ENCODE peak calls at places on chromosomes 7 and 10, in eight cellular contexts. One of them, this sample, is unnamed.
A peak's percentile ranks its signal among the peaks of the same experiment; 100 is the strongest.

GRCh38 chr7:129748710-129749109 is 137.2 kb downstream of the NRF1 start:
- DNase-seq in NB4: peak; percentile 33
- DNase-seq in Peyer's patch: no peak
- DNase-seq in cardiac fibroblast: peak; percentile 42
- DNase-seq in ascending aorta: no peak
- DNase-seq in left ventricle myocardium inferior: no peak
- DNase-seq in AG04449: no peak
- DNase-seq in HFF-Myc: no peak
- DNase-seq in this sample: peak; percentile 9

GRCh38 chr7:130160455-130160854 is 44.8 kb downstream of the TMEM209 start:
- DNase-seq in AG04449: no peak
- DNase-seq in HFF-Myc: no peak
- DNase-seq in cardiac fibroblast: no peak
- DNase-seq in left ventricle myocardium inferior: no peak
- DNase-seq in NB4: no peak
- DNase-seq in Peyer's patch: no peak
- DNase-seq in ascending aorta: no peak
- DNase-seq in this sample: no peak

GRCh38 chr7:87100326-87100725 is 40.9 kb upstream of the ELAPOR2 start:
- DNase-seq in NB4: no peak
- DNase-seq in ascending aorta: no peak
- DNase-seq in cardiac fibroblast: no peak
- DNase-seq in HFF-Myc: no peak
- DNase-seq in AG04449: no peak
- DNase-seq in Peyer's patch: no peak
- DNase-seq in left ventricle myocardium inferior: no peak
- DNase-seq in this sample: peak; percentile 9

GRCh38 chr7:101669307-101669706 is 40.2 kb upstream of the MYL10 start:
- DNase-seq in NB4: no peak
- DNase-seq in ascending aorta: no peak
- DNase-seq in left ventricle myocardium inferior: no peak
- DNase-seq in Peyer's patch: no peak
- DNase-seq in HFF-Myc: no peak
- DNase-seq in AG04449: no peak
- DNase-seq in cardiac fibroblast: peak; percentile 18
- DNase-seq in this sample: no peak

GRCh38 chr10:15262036-15262713 is 93.7 kb upstream of the NMT2 start:
- DNase-seq in NB4: no peak
- DNase-seq in ascending aorta: no peak
- DNase-seq in cardiac fibroblast: peak; percentile 52
- DNase-seq in left ventricle myocardium inferior: no peak
- DNase-seq in AG04449: no peak
- DNase-seq in HFF-Myc: no peak
- DNase-seq in Peyer's patch: no peak
- DNase-seq in this sample: peak; percentile 64

GRCh38 chr10:123704076-123704475 is 37.9 kb downstream of the GPR26 start:
- DNase-seq in cardiac fibroblast: no peak
- DNase-seq in AG04449: no peak
- DNase-seq in HFF-Myc: no peak
- DNase-seq in NB4: no peak
- DNase-seq in left ventricle myocardium inferior: no peak
- DNase-seq in Peyer's patch: no peak
- DNase-seq in ascending aorta: no peak
- DNase-seq in this sample: no peak

GRCh38 chr10:119872610-119872859 is at the start of gene MCMBP:
- DNase-seq in left ventricle myocardium inferior: no peak
- DNase-seq in HFF-Myc: no peak
- DNase-seq in AG04449: no peak
- DNase-seq in cardiac fibroblast: no peak
- DNase-seq in ascending aorta: no peak
- DNase-seq in Peyer's patch: no peak
- DNase-seq in NB4: no peak
- DNase-seq in this sample: no peak

GRCh38 chr10:3784510-3785250 is at the start of gene KLF6:
- DNase-seq in ascending aorta: no peak
- DNase-seq in AG04449: no peak
- DNase-seq in NB4: no peak
- DNase-seq in HFF-Myc: no peak
- DNase-seq in Peyer's patch: peak; percentile 72
- DNase-seq in left ventricle myocardium inferior: peak; percentile 63
- DNase-seq in cardiac fibroblast: peak; percentile 42
- DNase-seq in this sample: peak; percentile 58

GRCh38 chr7:148662646-148663045 is 36.1 kb upstream of the CUL1 start:
- DNase-seq in NB4: no peak
- DNase-seq in ascending aorta: no peak
- DNase-seq in left ventricle myocardium inferior: no peak
- DNase-seq in cardiac fibroblast: no peak
- DNase-seq in Peyer's patch: no peak
- DNase-seq in HFF-Myc: no peak
- DNase-seq in AG04449: no peak
- DNase-seq in this sample: no peak

GRCh38 chr10:76393875-76394706 is 962.7 kb downstream of the LRMDA start:
- DNase-seq in ascending aorta: no peak
- DNase-seq in HFF-Myc: no peak
- DNase-seq in left ventricle myocardium inferior: no peak
- DNase-seq in NB4: no peak
- DNase-seq in Peyer's patch: no peak
- DNase-seq in AG04449: no peak
- DNase-seq in cardiac fibroblast: peak; percentile 59
- DNase-seq in this sample: no peak

GRCh38 chr7:126700807-126701604 is 551.7 kb downstream of the GRM8 start:
- DNase-seq in ascending aorta: peak; percentile 12
- DNase-seq in AG04449: peak; percentile 85
- DNase-seq in HFF-Myc: peak; percentile 90
- DNase-seq in NB4: peak; percentile 97
- DNase-seq in Peyer's patch: peak; percentile 60
- DNase-seq in left ventricle myocardium inferior: no peak
- DNase-seq in cardiac fibroblast: peak; percentile 96
- DNase-seq in this sample: peak; percentile 88

GRCh38 chr7:514242-514641 is 5.4 kb downstream of the PDGFA start:
- DNase-seq in AG04449: no peak
- DNase-seq in cardiac fibroblast: no peak
- DNase-seq in NB4: no peak
- DNase-seq in HFF-Myc: no peak
- DNase-seq in left ventricle myocardium inferior: no peak
- DNase-seq in ascending aorta: no peak
- DNase-seq in Peyer's patch: no peak
- DNase-seq in this sample: no peak

GRCh38 chr10:60998932-60999331 is 54.9 kb upstream of the RHOBTB1 start:
- DNase-seq in cardiac fibroblast: no peak
- DNase-seq in AG04449: no peak
- DNase-seq in Peyer's patch: no peak
- DNase-seq in NB4: no peak
- DNase-seq in ascending aorta: no peak
- DNase-seq in HFF-Myc: no peak
- DNase-seq in left ventricle myocardium inferior: no peak
- DNase-seq in this sample: no peak

GRCh38 chr7:66236713-66237303 is 31.7 kb downstream of the TPST1 start:
- DNase-seq in cardiac fibroblast: no peak
- DNase-seq in Peyer's patch: no peak
- DNase-seq in ascending aorta: no peak
- DNase-seq in AG04449: no peak
- DNase-seq in left ventricle myocardium inferior: no peak
- DNase-seq in NB4: no peak
- DNase-seq in HFF-Myc: no peak
- DNase-seq in this sample: no peak

GRCh38 chr7:153440781-153441180 is 611.4 kb upstream of the DPP6 start:
- DNase-seq in AG04449: no peak
- DNase-seq in cardiac fibroblast: no peak
- DNase-seq in HFF-Myc: no peak
- DNase-seq in NB4: no peak
- DNase-seq in Peyer's patch: no peak
- DNase-seq in ascending aorta: no peak
- DNase-seq in left ventricle myocardium inferior: no peak
- DNase-seq in this sample: no peak
- H3K4me3 ChIP-seq in AG04449: no peak overlapping the region
- H3K4me3 ChIP-seq in cardiac fibroblast: no peak overlapping the region
- H3K4me3 ChIP-seq in HFF-Myc: no peak overlapping the region
- H3K4me3 ChIP-seq in NB4: no peak overlapping the region
- H3K4me3 ChIP-seq in Peyer's patch: no peak overlapping the region
- H3K4me3 ChIP-seq in ascending aorta: no peak overlapping the region
- H3K4me3 ChIP-seq in left ventricle myocardium inferior: no peak overlapping the region
- H3K4me3 ChIP-seq in this sample: no peak overlapping the region

GRCh38 chr10:13417459-13418126 is 69.5 kb upstream of the SEPHS1 start:
- DNase-seq in AG04449: no peak
- DNase-seq in cardiac fibroblast: no peak
- DNase-seq in HFF-Myc: no peak
- DNase-seq in ascending aorta: no peak
- DNase-seq in NB4: no peak
- DNase-seq in left ventricle myocardium inferior: no peak
- DNase-seq in Peyer's patch: no peak
- DNase-seq in this sample: no peak

GRCh38 chr10:13414137-13414536 is 66.0 kb upstream of the SEPHS1 start:
- DNase-seq in cardiac fibroblast: no peak
- DNase-seq in left ventricle myocardium inferior: no peak
- DNase-seq in NB4: no peak
- DNase-seq in ascending aorta: no peak
- DNase-seq in Peyer's patch: no peak
- DNase-seq in AG04449: no peak
- DNase-seq in HFF-Myc: no peak
- DNase-seq in this sample: no peak

GRCh38 chr10:13416760-13417159 is 68.7 kb upstream of the SEPHS1 start:
- DNase-seq in left ventricle myocardium inferior: no peak
- DNase-seq in cardiac fibroblast: no peak
- DNase-seq in HFF-Myc: no peak
- DNase-seq in NB4: no peak
- DNase-seq in Peyer's patch: no peak
- DNase-seq in ascending aorta: no peak
- DNase-seq in AG04449: no peak
- DNase-seq in this sample: no peak

GRCh38 chr10:13412894-13413293 is 64.8 kb upstream of the SEPHS1 start:
- DNase-seq in cardiac fibroblast: no peak
- DNase-seq in left ventricle myocardium inferior: no peak
- DNase-seq in ascending aorta: no peak
- DNase-seq in NB4: no peak
- DNase-seq in AG04449: no peak
- DNase-seq in HFF-Myc: no peak
- DNase-seq in Peyer's patch: no peak
- DNase-seq in this sample: no peak

DNA sequence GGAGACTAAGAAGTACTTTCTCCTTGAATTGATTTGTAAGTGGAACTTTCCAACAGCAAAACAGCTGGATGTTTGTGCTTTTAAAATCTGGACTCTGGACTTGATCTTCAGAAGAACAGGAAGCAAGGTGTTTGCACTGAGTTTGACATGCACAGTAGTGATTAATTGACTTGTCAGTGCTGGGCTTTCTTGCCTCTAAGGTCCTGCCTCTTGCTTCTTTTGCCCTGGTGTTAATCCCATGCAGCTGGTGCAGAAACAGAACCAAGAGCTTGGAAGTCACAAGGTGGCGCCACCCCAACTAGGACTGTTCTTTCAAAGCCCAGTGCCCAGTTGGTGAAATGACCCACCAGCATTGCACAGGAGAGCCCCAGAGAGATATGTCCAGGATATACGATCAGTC is 66.8 kb upstream of the SEPHS1 start:
- DNase-seq in left ventricle myocardium inferior: no peak
- DNase-seq in ascending aorta: no peak
- DNase-seq in Peyer's patch: peak; percentile 67
- DNase-seq in HFF-Myc: no peak
- DNase-seq in AG04449: no peak
- DNase-seq in NB4: peak; percentile 3
- DNase-seq in cardiac fibroblast: peak; percentile 31
- DNase-seq in this sample: no peak
- TF ChIP-seq CTCF in left ventricle myocardium inferior: no peak
- TF ChIP-seq CTCF in ascending aorta: no peak
- TF ChIP-seq CTCF in Peyer's patch: peak; percentile 49
- TF ChIP-seq CTCF in HFF-Myc: peak; percentile 45
- TF ChIP-seq CTCF in AG04449: peak; percentile 38
- TF ChIP-seq CTCF in NB4: no peak
- TF ChIP-seq CTCF in cardiac fibroblast: no peak
- TF ChIP-seq CTCF in this sample: peak; percentile 23

GRCh38 chr7:157738064-157738460 is 401.3 kb downstream of the DNAJB6 start:
- DNase-seq in cardiac fibroblast: no peak
- DNase-seq in NB4: no peak
- DNase-seq in Peyer's patch: no peak
- DNase-seq in ascending aorta: no peak
- DNase-seq in left ventricle myocardium inferior: no peak
- DNase-seq in HFF-Myc: no peak
- DNase-seq in AG04449: no peak
- DNase-seq in this sample: no peak
- H3K4me3 ChIP-seq in cardiac fibroblast: no peak overlapping the region
- H3K4me3 ChIP-seq in NB4: no peak overlapping the region
- H3K4me3 ChIP-seq in Peyer's patch: no peak overlapping the region
- H3K4me3 ChIP-seq in ascending aorta: no peak overlapping the region
- H3K4me3 ChIP-seq in left ventricle myocardium inferior: peak overlapping the region; percentile 33
- H3K4me3 ChIP-seq in HFF-Myc: no peak overlapping the region
- H3K4me3 ChIP-seq in AG04449: no peak overlapping the region
- H3K4me3 ChIP-seq in this sample: no peak overlapping the region

DNA sequence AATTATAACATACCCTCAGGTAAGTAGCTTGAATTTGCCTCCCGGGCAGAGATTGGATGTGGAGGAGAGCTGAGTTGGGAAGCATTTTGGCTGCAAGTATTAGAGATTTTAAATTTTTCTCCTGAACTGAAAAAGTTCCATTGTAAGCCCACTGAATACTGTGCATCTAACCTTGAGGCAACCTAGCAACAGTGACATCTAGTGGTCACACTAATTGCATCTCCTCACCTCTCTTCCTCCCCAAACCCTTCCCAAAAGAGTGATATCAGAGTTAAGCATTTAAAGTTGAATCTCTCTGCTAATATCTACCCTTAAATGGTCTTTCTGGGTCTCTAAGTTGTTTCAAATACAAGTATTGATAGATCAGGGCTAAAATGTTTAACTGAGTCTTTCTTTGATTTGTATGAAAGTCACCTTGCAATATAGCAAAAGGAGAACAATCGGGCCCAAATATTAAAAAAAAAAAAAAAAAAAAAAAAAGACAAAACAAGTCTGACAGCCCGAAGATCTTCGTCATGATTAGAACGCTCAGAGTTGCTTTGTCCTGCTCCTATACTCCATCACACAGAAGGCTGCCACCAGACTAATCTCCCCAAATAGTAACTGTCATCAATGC is 40.4 kb upstream of the DLX5 start:
- DNase-seq in ascending aorta: no peak
- DNase-seq in cardiac fibroblast: peak; percentile 69
- DNase-seq in AG04449: peak; percentile 3
- DNase-seq in Peyer's patch: peak; percentile 54
- DNase-seq in NB4: peak; percentile 70
- DNase-seq in HFF-Myc: peak; percentile 38
- DNase-seq in left ventricle myocardium inferior: no peak
- DNase-seq in this sample: peak; percentile 72
- TF ChIP-seq CTCF in ascending aorta: peak; percentile 9
- TF ChIP-seq CTCF in cardiac fibroblast: peak; percentile 68
- TF ChIP-seq CTCF in AG04449: peak; percentile 63
- TF ChIP-seq CTCF in Peyer's patch: peak; percentile 56
- TF ChIP-seq CTCF in NB4: peak; percentile 89
- TF ChIP-seq CTCF in HFF-Myc: peak; percentile 70
- TF ChIP-seq CTCF in left ventricle myocardium inferior: peak; percentile 80
- TF ChIP-seq CTCF in this sample: peak; percentile 78

GRCh38 chr7:45918556-45918955 is 2.5 kb downstream of the IGFBP3 start:
- DNase-seq in HFF-Myc: no peak
- DNase-seq in left ventricle myocardium inferior: no peak
- DNase-seq in ascending aorta: no peak
- DNase-seq in NB4: no peak
- DNase-seq in cardiac fibroblast: no peak
- DNase-seq in AG04449: no peak
- DNase-seq in Peyer's patch: no peak
- DNase-seq in this sample: no peak
- H3K4me3 ChIP-seq in HFF-Myc: no peak overlapping the region
- H3K4me3 ChIP-seq in left ventricle myocardium inferior: peak overlapping the region; percentile 75
- H3K4me3 ChIP-seq in ascending aorta: no peak overlapping the region
- H3K4me3 ChIP-seq in NB4: no peak overlapping the region
- H3K4me3 ChIP-seq in cardiac fibroblast: no peak overlapping the region
- H3K4me3 ChIP-seq in AG04449: peak overlapping the region; percentile 78
- H3K4me3 ChIP-seq in Peyer's patch: no peak overlapping the region
- H3K4me3 ChIP-seq in this sample: peak overlapping the region; percentile 45